ENCODE peak calls at places on chromosome 2, in four cellular contexts. K is K562, S is IMR-90, Z is GM12878. X is an unnamed sample.

GRCh38 chr2:186058604-186059003 is 320.0 kb downstream of the FSIP2 start:
- DNase-seq in K (no peak), S (peak), Z (no peak), X (no peak)

GRCh38 chr2:193446967-193447366 is 1252.2 kb upstream of the TMEFF2 start:
- DNase-seq in K (no peak), S (no peak), Z (no peak), X (no peak)

GRCh38 chr2:28753043-28753683 is 1.5 kb downstream of the PPP1CB start:
- DNase-seq in S (peak), K (peak), Z (no peak), X (peak)

GRCh38 chr2:100237770-100238169 is 84.5 kb downstream of the LONRF2 start:
- DNase-seq in S (no peak), K (peak), Z (no peak), X (no peak)

GRCh38 chr2:106115250-106115649 is 78.9 kb downstream of the UXS1 start:
- DNase-seq in K (peak), Z (no peak), S (peak), X (no peak)

GRCh38 chr2:216287251-216287650 is 85.0 kb downstream of the MARCHF4 start:
- DNase-seq in K (no peak), S (no peak), Z (no peak), X (no peak)

GRCh38 chr2:84757648-84758047 is 123.2 kb downstream of the TRABD2A start:
- DNase-seq in K (no peak), Z (no peak), S (no peak), X (no peak)

GRCh38 chr2:134365356-134365755 is 111.5 kb downstream of the MGAT5 start:
- DNase-seq in K (peak), S (no peak), Z (no peak), X (no peak)

GRCh38 chr2:2038746-2039530 is 292.1 kb downstream of the MYT1L start:
- DNase-seq in S (no peak), K (no peak), Z (no peak), X (no peak)

GRCh38 chr2:197838589-197838988 is 34.2 kb downstream of the PLCL1 start:
- DNase-seq in Z (no peak), S (no peak), K (no peak), X (no peak)

GRCh38 chr2:86592547-86593230 is 29.4 kb upstream of the CHMP3 start:
- DNase-seq in S (peak), Z (no peak), K (no peak), X (no peak)

GRCh38 chr2:216492951-216493685 is 5.5 kb upstream of the RPL37A start:
- DNase-seq in S (peak), K (no peak), Z (no peak), X (peak)

GRCh38 chr2:197324801-197325200 is 14.2 kb upstream of the ANKRD44 start:
- DNase-seq in S (no peak), K (no peak), Z (no peak), X (no peak)

GRCh38 chr2:177593448-177593847 is 200.9 kb downstream of the AGPS start:
- DNase-seq in S (no peak), Z (no peak), K (no peak), X (no peak)

GRCh38 chr2:75609334-75609689 is 37.3 kb upstream of the MRPL19 start:
- DNase-seq in K (no peak), S (no peak), Z (no peak), X (no peak)
- H3K4me3 ChIP-seq in K (no peak), S (no peak), Z (no peak), X (no peak)

GRCh38 chr2:121805767-121806145 is 50.3 kb downstream of the TSN start:
- DNase-seq in K (no peak), Z (no peak), S (no peak), X (no peak)

GRCh38 chr2:121809607-121810006 is 54.2 kb downstream of the TSN start:
- DNase-seq in K (no peak), Z (no peak), S (no peak), X (no peak)

GRCh38 chr2:121815216-121815615 is 59.8 kb downstream of the TSN start:
- DNase-seq in S (no peak), Z (no peak), K (no peak), X (no peak)

GRCh38 chr2:121816797-121817196 is 61.3 kb downstream of the TSN start:
- DNase-seq in Z (no peak), K (no peak), S (no peak), X (no peak)

GRCh38 chr2:121810959-121811853 is 55.8 kb downstream of the TSN start:
- DNase-seq in S (peak), Z (no peak), K (peak), X (peak)
- H2AFZ ChIP-seq in S (peak), Z (no peak), K (peak), X (peak)

DNA sequence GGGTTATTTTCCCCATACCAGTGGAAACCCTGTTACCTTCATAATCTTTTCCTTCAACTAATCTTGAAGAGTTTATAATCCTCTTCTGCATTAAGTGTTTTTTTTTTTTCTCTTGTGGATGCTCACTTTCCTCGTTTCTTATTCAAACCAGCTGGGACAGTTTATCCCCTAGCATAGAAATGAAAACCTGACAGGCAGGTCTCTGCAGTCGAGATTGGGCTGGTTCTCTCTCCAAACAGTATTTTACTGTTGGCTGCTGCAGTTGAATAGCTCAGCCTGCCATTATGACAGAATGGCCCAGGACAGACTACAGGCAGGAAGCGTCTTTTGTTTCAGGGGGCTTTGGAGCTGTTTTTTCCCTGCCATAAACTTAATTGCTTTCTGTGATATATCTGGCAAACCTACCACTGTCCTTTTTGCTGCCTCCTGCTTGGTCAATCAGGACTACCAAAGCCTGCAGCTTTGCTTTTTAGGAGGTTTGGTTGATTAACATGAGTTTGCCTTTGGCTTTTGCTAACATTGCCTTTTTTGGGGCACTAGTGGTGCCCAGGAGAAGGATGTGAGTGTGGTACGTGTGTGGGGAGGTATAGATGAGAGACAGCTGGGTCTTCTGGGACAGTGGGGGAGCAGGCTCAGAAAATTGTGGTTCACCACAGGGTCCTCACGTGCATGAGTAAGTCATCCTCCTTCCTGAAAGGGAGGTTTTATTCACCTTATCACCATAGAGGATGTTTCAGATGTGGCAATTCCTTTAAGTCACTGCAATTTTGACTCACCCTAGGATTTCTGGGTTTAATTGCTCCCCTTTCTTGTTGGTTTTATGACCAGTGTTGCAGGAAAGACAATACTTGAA is 128.7 kb downstream of the LYPD6B start:
- DNase-seq in Z (peak), K (no peak), S (no peak), X (no peak)
- TF ChIP-seq FOS in Z (no peak), K (no peak), S (no peak), X (no peak)

DNA sequence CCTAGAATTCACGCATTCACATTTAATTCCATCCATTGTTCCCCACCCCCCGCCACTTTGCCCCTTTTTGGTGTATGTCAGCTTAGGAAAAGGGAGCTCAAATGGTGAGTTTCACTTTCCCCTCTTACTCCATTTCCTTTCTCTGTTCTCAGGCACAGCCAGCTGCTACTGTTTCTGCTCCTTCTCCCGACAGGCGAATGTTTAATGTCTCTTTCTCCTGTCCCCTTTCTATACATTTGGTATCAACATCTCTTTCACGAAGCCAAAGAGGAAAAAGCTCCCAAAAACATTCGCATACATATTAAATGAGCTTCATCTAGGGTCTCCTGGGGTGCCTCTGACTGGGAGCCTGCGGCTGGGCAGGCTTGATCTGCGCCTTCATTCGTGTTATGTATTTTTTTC is 124.2 kb upstream of the SATB2 start:
- DNase-seq in S (peak), Z (no peak), K (no peak), X (peak)
- H3K4me3 ChIP-seq in S (peak), Z (no peak), K (no peak), X (peak)

GRCh38 chr2:157459486-157459885 is 15.6 kb upstream of the CYTIP start:
- DNase-seq in K (no peak), Z (no peak), S (no peak), X (no peak)
- H2AFZ ChIP-seq in K (no peak), Z (no peak), S (no peak), X (no peak)

GRCh38 chr2:42957109-42958035 is 165.0 kb upstream of the HAAO start:
- DNase-seq in S (peak), Z (no peak), K (no peak), X (no peak)

GRCh38 chr2:42959993-42960834 is 167.8 kb upstream of the HAAO start:
- DNase-seq in K (no peak), Z (no peak), S (no peak), X (no peak)

GRCh38 chr2:42960835-42961165 is 168.4 kb upstream of the HAAO start:
- DNase-seq in S (no peak), K (no peak), Z (no peak), X (peak)

GRCh38 chr2:42958036-42958370 is 165.6 kb upstream of the HAAO start:
- DNase-seq in Z (no peak), K (no peak), S (no peak), X (no peak)

DNA sequence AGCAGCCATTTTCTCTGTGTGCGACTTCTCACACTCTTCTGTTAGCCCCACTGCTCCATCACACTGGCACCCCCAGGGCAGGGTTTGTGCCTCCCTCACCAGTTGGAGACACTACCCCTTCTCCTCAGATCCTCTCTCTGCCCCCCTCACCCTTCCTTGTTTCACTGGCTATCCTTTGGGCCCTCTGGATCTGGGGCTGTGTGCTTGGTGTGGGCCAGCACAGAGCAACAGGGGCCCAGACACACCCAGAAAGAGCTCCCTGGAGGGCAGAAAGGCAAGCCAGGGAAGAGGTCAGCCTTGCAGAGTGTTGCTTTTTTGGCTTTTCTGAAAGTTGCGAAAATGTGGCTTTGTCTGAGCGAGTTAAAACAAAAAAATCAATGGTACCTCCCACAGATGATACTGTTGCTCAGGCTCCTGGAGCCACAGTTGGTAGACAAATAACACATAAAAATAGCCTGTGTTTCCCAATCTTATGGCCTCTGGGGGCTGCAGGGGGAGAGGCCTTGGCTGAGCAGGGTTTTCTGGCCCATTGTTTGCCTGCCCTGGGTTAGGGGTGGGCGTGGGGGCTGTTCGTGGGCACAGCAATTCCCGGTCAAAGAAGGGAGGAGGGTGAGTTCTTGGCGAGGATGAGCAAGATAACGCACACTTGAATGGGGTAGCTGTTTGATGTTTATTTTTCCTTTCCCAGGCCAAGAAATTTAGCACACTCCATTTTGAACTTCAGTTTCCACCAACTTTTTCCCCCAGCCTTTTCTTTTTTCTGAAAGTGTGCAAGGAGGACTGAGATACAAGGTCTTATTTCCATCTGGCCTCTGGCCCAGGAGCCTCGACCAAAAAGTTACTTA is 167.0 kb upstream of the HAAO start:
- DNase-seq in S (peak), K (no peak), Z (no peak), X (peak)
- TF ChIP-seq FOS in S (no peak), K (no peak), Z (no peak), X (no peak)

GRCh38 chr2:25980951-25981350 is 1.3 kb downstream of the KIF3C start:
- DNase-seq in K (no peak), S (no peak), Z (no peak), X (no peak)

GRCh38 chr2:25979006-25979405 is 3.3 kb downstream of the KIF3C start:
- DNase-seq in S (no peak), K (no peak), Z (no peak), X (no peak)

GRCh38 chr2:25976884-25977741 is 5.2 kb downstream of the KIF3C start:
- DNase-seq in Z (no peak), K (no peak), S (no peak), X (peak)

GRCh38 chr2:25980076-25980887 is 2.0 kb downstream of the KIF3C start:
- DNase-seq in Z (no peak), K (no peak), S (no peak), X (no peak)

DNA sequence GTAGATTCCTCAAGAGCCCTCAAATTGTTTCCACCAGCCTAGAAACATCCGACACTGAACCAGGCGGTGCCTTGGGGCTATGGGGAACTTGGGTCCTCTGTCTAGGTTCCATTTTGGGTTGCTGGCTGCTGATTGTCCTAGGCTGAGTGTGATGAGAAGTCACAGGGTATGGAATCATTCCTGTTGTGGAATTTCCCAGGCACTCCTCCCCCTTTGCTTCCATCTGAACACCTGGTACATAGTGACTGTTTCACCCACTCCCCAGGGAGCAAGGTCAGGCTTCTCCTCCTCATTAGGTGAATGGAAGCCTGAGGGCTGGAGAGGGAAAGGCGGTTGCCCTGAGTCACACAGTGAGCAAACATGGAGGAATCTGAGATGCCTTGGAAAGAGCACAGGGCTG is 4.5 kb downstream of the KIF3C start:
- DNase-seq in S (peak), K (no peak), Z (no peak), X (no peak)
- H3K4me3 ChIP-seq in S (no peak), K (no peak), Z (no peak), X (no peak)

GRCh38 chr2:120230515-120231471 is 7.6 kb upstream of the TMEM185B start:
- DNase-seq in Z (no peak), K (no peak), S (no peak), X (no peak)

GRCh38 chr2:120226296-120226695 is 3.1 kb upstream of the TMEM185B start:
- DNase-seq in K (no peak), S (no peak), Z (no peak), X (no peak)

GRCh38 chr2:120227111-120227991 is 4.2 kb upstream of the TMEM185B start:
- DNase-seq in Z (no peak), S (no peak), K (peak), X (no peak)

GRCh38 chr2:120229341-120229740 is 6.1 kb upstream of the TMEM185B start:
- DNase-seq in S (no peak), Z (no peak), K (no peak), X (no peak)

GRCh38 chr2:120228503-120228902 is 5.3 kb upstream of the TMEM185B start:
- DNase-seq in K (no peak), S (no peak), Z (no peak), X (no peak)
- H2AFZ ChIP-seq in K (no peak), S (no peak), Z (no peak), X (no peak)

DNA sequence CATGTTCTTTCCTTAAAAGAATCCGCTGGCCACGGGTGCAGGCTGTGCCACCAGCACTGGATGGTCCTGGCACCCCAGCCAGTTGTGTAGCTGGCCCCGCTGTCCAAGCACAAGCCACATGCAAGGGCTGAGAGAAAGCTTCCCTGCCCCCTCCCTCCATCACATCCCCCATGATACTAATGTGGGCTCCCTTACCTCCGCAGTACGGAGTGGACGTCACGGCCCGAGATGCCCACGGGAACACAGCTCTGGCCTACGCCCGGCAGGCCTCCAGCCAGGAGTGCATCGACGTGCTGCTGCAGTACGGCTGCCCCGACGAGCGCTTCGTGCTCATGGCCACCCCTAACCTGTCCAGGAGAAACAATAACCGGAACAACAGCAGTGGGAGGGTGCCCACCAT is 44.5 kb downstream of the GBX2 start:
- DNase-seq in K (no peak), S (no peak), Z (no peak), X (no peak)
- TF ChIP-seq FOS in K (no peak), S (no peak), Z (no peak), X (no peak)

X was measured in endothelial cell of umbilical vein.